ENCODE peak calls at places on chromosomes 12 and 14, in nine cellular contexts. T is heart right ventricle; D is dermis blood vessel endothelial cell; S is stimulated activated CD4-positive, alpha-beta T cell treated with anti-CD3 and anti-CD28 coated beads, Interleukin-2, amount 100 ng/mL, for 24 hours; J is nephron progenitor cell; L is activated T-helper 1 cell treated with anti-CD3 and anti-CD28 coated beads, Interleukin-12 subunit alpha, Interleukin-12 subunit beta, Interleukin-2, Interleukin-4 antibody, amounts not matched to agents 30 ng/mL and 10 ng/mL and 1 ng/mL, durations not matched to agents 14 hours and 24 hours and 36 hours; W is stimulated activated effector memory CD8-positive, alpha-beta T cell treated with anti-CD3 and anti-CD28 coated beads, Interleukin-12 subunit alpha, Interleukin-12 subunit beta, amount 100 ng/mL, for 72 hours; G is thoracic aorta; U is glutamatergic neuron. Q is an unnamed sample.

GRCh38 chr14:99028521-99028920 is 243.5 kb downstream of the BCL11B start:
- DNase-seq in T (no peak), D (no peak), S (no peak), J (no peak), L (no peak), W (no peak), G (no peak), U (no peak), Q (no peak)

GRCh38 chr14:76780875-76781647 is 19.8 kb downstream of the VASH1 start:
- DNase-seq in T (peak), D (no peak), S (no peak), J (no peak), L (no peak), W (no peak), G (no peak), U (no peak), Q (no peak)

GRCh38 chr12:40819427-40820108 is 127.3 kb downstream of the CNTN1 start:
- DNase-seq in T (no peak), D (no peak), S (no peak), J (peak), L (no peak), W (no peak), G (no peak), U (peak), Q (no peak)

GRCh38 chr12:92971869-92972524 is 42.9 kb upstream of the EEA1 start:
- DNase-seq in T (no peak), D (peak), S (no peak), J (no peak), L (no peak), W (no peak), G (no peak), U (no peak), Q (peak)

GRCh38 chr12:124720687-124721500 is 142.8 kb downstream of the SCARB1 start:
- DNase-seq in T (peak), D (peak), S (no peak), J (peak), L (no peak), W (no peak), G (no peak), U (no peak), Q (peak)

GRCh38 chr14:65377576-65377975 is 35.0 kb upstream of the FUT8 start:
- DNase-seq in T (no peak), D (no peak), S (no peak), J (no peak), L (no peak), W (no peak), G (no peak), U (no peak), Q (no peak)

GRCh38 chr12:48933664-48934311 is 8.5 kb upstream of the FKBP11 start:
- DNase-seq in T (no peak), D (no peak), S (no peak), J (no peak), L (peak), W (no peak), G (no peak), U (no peak), Q (no peak)

GRCh38 chr14:25038044-25038668 is 11.8 kb downstream of the STXBP6 start:
- DNase-seq in T (no peak), D (no peak), S (no peak), J (no peak), L (no peak), W (no peak), G (no peak), U (no peak), Q (no peak)

GRCh38 chr12:89469361-89469760 is 55.2 kb downstream of the GALNT4 start:
- DNase-seq in T (no peak), D (peak), S (no peak), J (no peak), L (peak), W (no peak), G (no peak), U (no peak), Q (no peak)

GRCh38 chr12:1103632-1104031 is 112.6 kb downstream of the ERC1 start:
- DNase-seq in T (no peak), D (no peak), S (no peak), J (no peak), L (no peak), W (no peak), G (no peak), U (no peak), Q (no peak)

GRCh38 chr14:59347915-59348314 is 117.3 kb downstream of the GPR135 start:
- DNase-seq in T (no peak), D (no peak), S (no peak), J (no peak), L (no peak), W (no peak), G (no peak), U (no peak), Q (no peak)

GRCh38 chr12:116076399-116076798 is 201.1 kb downstream of the MED13L start:
- DNase-seq in T (no peak), D (no peak), S (no peak), J (no peak), L (no peak), W (no peak), G (no peak), U (no peak), Q (no peak)

GRCh38 chr12:18644564-18644963 is 93.2 kb downstream of the PLCZ1 start:
- DNase-seq in T (no peak), D (no peak), S (no peak), J (no peak), L (no peak), W (no peak), G (no peak), U (no peak), Q (no peak)

GRCh38 chr14:94936901-94937321 is 167.0 kb upstream of the GSC start:
- DNase-seq in T (peak), D (no peak), S (no peak), J (peak), L (no peak), W (no peak), G (no peak), U (no peak), Q (no peak)

GRCh38 chr12:104182144-104182543 is 33.4 kb upstream of the TXNRD1 start:
- DNase-seq in T (peak), D (no peak), S (no peak), J (no peak), L (no peak), W (no peak), G (peak), U (no peak), Q (peak)

GRCh38 chr12:128803788-128804187 is 20.0 kb downstream of the SLC15A4 start:
- DNase-seq in T (no peak), D (no peak), S (no peak), J (no peak), L (no peak), W (no peak), G (no peak), U (no peak), Q (no peak)

GRCh38 chr12:46790066-46790465 is 35.7 kb downstream of the SLC38A4 start:
- DNase-seq in T (no peak), D (no peak), S (no peak), J (no peak), L (no peak), W (no peak), G (no peak), U (no peak), Q (no peak)

GRCh38 chr12:68977909-68978610 is 45.1 kb upstream of the CPM start:
- DNase-seq in T (no peak), D (peak), S (no peak), J (no peak), L (no peak), W (no peak), G (no peak), U (no peak), Q (no peak)

GRCh38 chr12:121304306-121304705 is 7.8 kb upstream of the CAMKK2 start:
- DNase-seq in T (no peak), D (no peak), S (no peak), J (no peak), L (no peak), W (no peak), G (no peak), U (no peak), Q (no peak)

Q was measured in skeletal muscle cell.